ENCODE peak calls at places on chromosomes 6 and 20, in nine cellular contexts. Q is hypothalamus; U is stimulated activated CD4-positive, alpha-beta T cell treated with anti-CD3 and anti-CD28 coated beads, Interleukin-4, amount 100 ng/mL, for 24 hours; T is stimulated activated CD8-positive, alpha-beta memory T cell treated with anti-CD3 and anti-CD28 coated beads, Interleukin-15, amount 100 ng/mL, for 24 hours; C is HTR-8/SVneo; D is ecto neural progenitor cell; W is effector CD8-positive, alpha-beta T cell; E is right cardiac atrium; N is activated CD4-positive, CD25-positive, alpha-beta regulatory T cell. A is an unnamed sample.
A peak's percentile ranks its signal among the peaks of the same experiment; 100 is the strongest.

GRCh38 chr6:16681260-16681873 is 79.9 kb downstream of the ATXN1 start:
- DNase-seq in C (peak; percentile 57), W (no peak), D (no peak), T (no peak), Q (no peak), N (no peak), E (no peak), U (no peak), A (no peak)

GRCh38 chr20:46099491-46100287 is 9.9 kb upstream of the NCOA5 start:
- DNase-seq in E (no peak), Q (no peak), U (no peak), T (no peak), W (no peak), C (no peak), D (peak; percentile 61), N (no peak), A (no peak)

GRCh38 chr20:31440012-31440659 is at the start of gene DEFB123:
- DNase-seq in E (no peak), Q (no peak), W (no peak), U (no peak), C (no peak), T (no peak), D (no peak), N (no peak), A (no peak)

GRCh38 chr6:55827818-55828522 is 47.4 kb downstream of the BMP5 start:
- DNase-seq in C (no peak), D (no peak), E (no peak), W (no peak), N (no peak), T (no peak), Q (no peak), U (no peak), A (no peak)

GRCh38 chr6:36858407-36858981 is 16.1 kb downstream of the PPIL1 start:
- DNase-seq in N (no peak), Q (no peak), E (peak; percentile 55), U (no peak), D (no peak), C (no peak), T (no peak), W (no peak), A (no peak)

GRCh38 chr6:34194770-34195169 is 41.9 kb upstream of the HMGA1 start:
- DNase-seq in N (no peak), W (no peak), U (no peak), D (no peak), T (no peak), Q (no peak), C (no peak), E (no peak), A (no peak)

GRCh38 chr6:6556738-6557503 is 31.6 kb upstream of the LY86 start:
- DNase-seq in T (no peak), C (peak; percentile 33), E (no peak), W (peak; percentile 5), N (peak; percentile 8), D (peak; percentile 57), Q (no peak), U (peak; percentile 36), A (peak; percentile 48)

GRCh38 chr6:3911130-3911529 is 62.0 kb downstream of the FAM50B start:
- DNase-seq in N (no peak), U (no peak), C (no peak), T (no peak), Q (no peak), W (no peak), E (no peak), D (no peak), A (no peak)

GRCh38 chr6:123604067-123604466 is 32.7 kb downstream of the TRDN start:
- DNase-seq in T (no peak), E (no peak), N (no peak), Q (no peak), C (no peak), W (no peak), U (no peak), D (no peak), A (no peak)

GRCh38 chr20:31764641-31765305 is 25.7 kb downstream of the TPX2 start:
- DNase-seq in T (no peak), W (no peak), E (no peak), Q (no peak), U (no peak), C (no peak), D (no peak), N (no peak), A (no peak)

GRCh38 chr20:61262514-61262913 is 10.5 kb downstream of the CDH4 start:
- DNase-seq in U (no peak), D (no peak), N (no peak), E (no peak), W (no peak), Q (no peak), T (no peak), C (no peak), A (no peak)

GRCh38 chr20:62407221-62407992 is at the start of gene CABLES2:
- DNase-seq in Q (peak; percentile 90), U (peak; percentile 91), T (peak; percentile 82), D (peak; percentile 94), N (peak; percentile 86), E (peak; percentile 96), W (peak; percentile 82), C (peak; percentile 100), A (peak; percentile 95)

GRCh38 chr20:44217342-44218092 is 6.9 kb upstream of the OSER1 start:
- DNase-seq in Q (peak; percentile 51), D (peak; percentile 76), W (peak; percentile 61), E (peak; percentile 59), T (peak; percentile 18), C (peak; percentile 92), U (peak; percentile 74), N (peak; percentile 45), A (peak; percentile 80)

GRCh38 chr6:15897063-15897934 is 231.6 kb upstream of the MYLIP start:
- DNase-seq in T (no peak), D (no peak), W (no peak), E (peak; percentile 38), C (no peak), N (no peak), Q (peak; percentile 0), U (no peak), A (no peak)

GRCh38 chr20:15603978-15604377 is 969.3 kb downstream of the KIF16B start:
- DNase-seq in Q (no peak), U (no peak), D (no peak), W (no peak), N (no peak), T (no peak), C (no peak), E (no peak), A (no peak)

GRCh38 chr6:154306696-154307095 is 49.9 kb downstream of the IPCEF1 start:
- DNase-seq in C (no peak), U (no peak), W (no peak), Q (no peak), T (no peak), N (no peak), D (no peak), E (no peak), A (no peak)

GRCh38 chr6:113997106-113997505 is 26.2 kb upstream of the HDAC2 start:
- DNase-seq in C (peak; percentile 64), E (no peak), Q (no peak), N (no peak), T (no peak), U (no peak), D (no peak), W (no peak), A (no peak)

GRCh38 chr6:22072939-22073338 is 223.9 kb downstream of the PRL start:
- DNase-seq in N (no peak), D (no peak), T (no peak), Q (no peak), C (no peak), U (no peak), W (no peak), E (no peak), A (no peak)

GRCh38 chr6:90103056-90103793 is 193.4 kb downstream of the BACH2 start:
- DNase-seq in T (no peak), N (no peak), W (no peak), U (peak; percentile 63), C (no peak), E (no peak), D (no peak), Q (peak; percentile 13), A (no peak)

GRCh38 chr6:99619409-99619762 is 12.8 kb downstream of the PRDM13 start:
- DNase-seq in C (no peak), D (no peak), T (no peak), W (no peak), Q (no peak), E (no peak), U (no peak), N (no peak), A (no peak)

GRCh38 chr20:64219202-64219601 is 36.3 kb upstream of the PCMTD2 start:
- DNase-seq in D (no peak), U (no peak), Q (no peak), T (no peak), W (no peak), N (no peak), E (no peak), C (no peak), A (peak; percentile 65)

GRCh38 chr6:15569035-15569995 is 93.5 kb downstream of the DTNBP1 start:
- DNase-seq in W (no peak), N (no peak), C (no peak), Q (no peak), D (no peak), T (no peak), E (no peak), U (no peak), A (no peak)

GRCh38 chr20:41365785-41366545 is 653 bp downstream of the EMILIN3 start:
- DNase-seq in T (no peak), U (no peak), C (no peak), N (no peak), W (no peak), Q (peak; percentile 16), D (peak; percentile 48), E (no peak), A (no peak)